ENCODE peak calls at places on chromosomes 11 and 22, in eight cellular contexts. J is activated naive CD8-positive, alpha-beta T cell treated with anti-CD3 and anti-CD28 coated beads, Interleukin-2, amount 50 U/mL, for 16 hours; N is ureter; O is H9; Y is MM.1S; C is memory B cell; U is lower lobe of right lung; M is HEK293T. P is an unnamed sample.

GRCh38 chr11:65606876-65607613 is 7.0 kb downstream of the MAP3K11 start:
- DNase-seq in Y (no peak), J (no peak), U (peak; percentile 94), M (peak; percentile 37), C (no peak), O (peak; percentile 99), N (peak; percentile 94), P (peak; percentile 95)

GRCh38 chr11:34558211-34558610 is 44.6 kb upstream of the ELF5 start:
- DNase-seq in U (no peak), C (no peak), M (no peak), Y (no peak), N (no peak), O (no peak), J (no peak), P (no peak)

GRCh38 chr11:93000511-93001476 is 31.3 kb downstream of the MTNR1B start:
- DNase-seq in J (no peak), M (no peak), C (no peak), Y (no peak), O (no peak), N (no peak), U (no peak), P (no peak)

GRCh38 chr11:100004541-100004940 is 682.5 kb upstream of the ARHGAP42 start:
- DNase-seq in Y (no peak), J (no peak), N (no peak), C (no peak), O (no peak), M (no peak), U (no peak), P (no peak)

GRCh38 chr11:42319926-42320325 is 860.5 kb upstream of the LRRC4C start:
- DNase-seq in N (no peak), C (no peak), M (no peak), J (no peak), O (no peak), U (no peak), Y (no peak), P (no peak)

GRCh38 chr22:26576026-26576680 is 13.8 kb downstream of the TPST2 start:
- DNase-seq in C (no peak), O (no peak), J (no peak), N (no peak), U (no peak), M (no peak), Y (no peak), P (no peak)

GRCh38 chr11:57380975-57381374 is at the start of gene PRG3:
- DNase-seq in J (no peak), M (no peak), C (no peak), O (no peak), N (no peak), Y (no peak), U (no peak), P (no peak)

GRCh38 chr11:18844753-18845367 is 53.3 kb upstream of the PTPN5 start:
- DNase-seq in Y (peak; percentile 58), U (no peak), N (no peak), J (no peak), C (no peak), O (peak; percentile 50), M (peak; percentile 51), P (no peak)

GRCh38 chr22:29693151-29693550 is 26.7 kb upstream of the CABP7 start:
- DNase-seq in U (no peak), C (no peak), J (no peak), Y (no peak), O (no peak), N (no peak), M (no peak), P (no peak)

GRCh38 chr22:31451709-31452571 is 37.7 kb downstream of the EIF4ENIF1 start:
- DNase-seq in C (no peak), J (no peak), M (peak; percentile 62), N (no peak), U (no peak), O (no peak), Y (peak; percentile 37), P (no peak)

GRCh38 chr11:126816655-126817054 is 183.9 kb downstream of the KIRREL3 start:
- DNase-seq in C (no peak), N (no peak), J (no peak), M (no peak), U (no peak), O (no peak), Y (peak; percentile 37), P (no peak)

GRCh38 chr11:77127969-77128691 is at the start of gene MYO7A:
- DNase-seq in O (peak; percentile 84), Y (peak; percentile 88), J (no peak), M (no peak), U (no peak), C (no peak), N (no peak), P (peak; percentile 74)

GRCh38 chr11:279966-280761 is 2.0 kb downstream of the NLRP6 start:
- DNase-seq in J (no peak), O (no peak), N (peak; percentile 42), M (no peak), Y (no peak), C (no peak), U (peak; percentile 60), P (peak; percentile 57)

GRCh38 chr11:106121570-106122320 is 44.3 kb downstream of the AASDHPPT start:
- DNase-seq in O (no peak), M (no peak), U (no peak), C (no peak), Y (no peak), N (no peak), J (no peak), P (no peak)

GRCh38 chr11:20059587-20060021 is 100.7 kb downstream of the DBX1 start:
- DNase-seq in J (no peak), O (no peak), Y (no peak), C (no peak), U (no peak), M (no peak), N (no peak), P (no peak)

GRCh38 chr11:67375320-67376021 is 2.1 kb upstream of the CLCF1 start:
- DNase-seq in Y (no peak), M (no peak), N (no peak), C (no peak), U (no peak), J (no peak), O (no peak), P (no peak)

GRCh38 chr11:67195971-67196418 is 70.3 kb upstream of the GRK2 start:
- DNase-seq in Y (no peak), C (no peak), M (peak; percentile 14), N (no peak), U (no peak), O (no peak), J (no peak), P (no peak)

GRCh38 chr11:78224506-78224905 is 35.8 kb downstream of the USP35 start:
- DNase-seq in U (no peak), M (no peak), C (no peak), J (no peak), O (no peak), N (no peak), Y (no peak), P (no peak)

GRCh38 chr11:102799656-102800339 is 1.8 kb upstream of the MMP1 start:
- DNase-seq in U (no peak), J (no peak), C (no peak), O (no peak), M (no peak), N (no peak), Y (no peak), P (no peak)

GRCh38 chr22:42114721-42115120 is 15.9 kb downstream of the CYP2D6 start:
- DNase-seq in M (peak; percentile 23), U (no peak), C (no peak), Y (no peak), O (peak; percentile 73), N (no peak), J (no peak), P (no peak)

GRCh38 chr11:34855021-34855753 is 61.0 kb downstream of the APIP start:
- DNase-seq in J (no peak), M (no peak), C (no peak), O (no peak), U (no peak), N (no peak), Y (no peak), P (no peak)

GRCh38 chr22:24496234-24496633 is 1.1 kb downstream of the UPB1 start:
- DNase-seq in U (no peak), J (no peak), M (no peak), Y (no peak), O (no peak), N (no peak), C (no peak), P (no peak)

GRCh38 chr11:123516238-123516637 is 86.2 kb downstream of the GRAMD1B start:
- DNase-seq in O (no peak), U (no peak), N (no peak), Y (no peak), J (no peak), C (no peak), M (no peak), P (no peak)

GRCh38 chr11:67405196-67405567 is 1.3 kb downstream of the TBC1D10C start:
- DNase-seq in J (no peak), M (no peak), O (no peak), U (no peak), N (no peak), Y (no peak), C (no peak), P (no peak)